ENCODE peak calls at places on chromosomes 3 and 15, in six cellular contexts. L is CD4-positive, alpha-beta memory T cell; T is uterus; E is esophagus squamous epithelium; O is BE2C; M is endothelial cell of umbilical vein. I is an unnamed sample. For H3K36me3 and H3K9me3, the result is how much of the 10 kb centered on the place peaks cover.

GRCh38 chr15:65344909-65345275 is 32.9 kb downstream of the IGDCC3 start:
- DNase-seq in L (no peak), T (no peak), E (no peak), O (no peak), M (no peak), I (no peak)

GRCh38 chr3:16897254-16897926 is 12.6 kb downstream of the PLCL2 start:
- DNase-seq in L (peak), T (no peak), E (no peak), O (peak), M (no peak), I (peak)

GRCh38 chr3:184545769-184546168 is 15.8 kb upstream of the EPHB3 start:
- DNase-seq in L (no peak), T (no peak), E (no peak), O (no peak), M (no peak), I (no peak)

GRCh38 chr3:3191675-3192480 is 12.4 kb upstream of the CRBN start:
- DNase-seq in L (peak), T (no peak), E (no peak), O (no peak), M (peak), I (no peak)

GRCh38 chr15:43954181-43954621 is 127.4 kb downstream of the WDR76 start:
- DNase-seq in L (no peak), T (no peak), E (no peak), O (no peak), M (no peak), I (no peak)

GRCh38 chr3:124131158-124132115 is 139.5 kb upstream of the ROPN1 start:
- DNase-seq in L (no peak), T (no peak), E (no peak), O (no peak), M (peak), I (peak)

GRCh38 chr3:77459926-77460325 is 420.0 kb downstream of the ROBO2 start:
- DNase-seq in L (no peak), T (no peak), E (no peak), O (no peak), M (no peak), I (no peak)

GRCh38 chr15:65058394-65059368 is 9.1 kb downstream of the RASL12 start:
- DNase-seq in L (no peak), T (no peak), E (no peak), O (no peak), M (no peak), I (peak)

GRCh38 chr3:11307830-11308432 is 35.7 kb downstream of the ATG7 start:
- DNase-seq in L (no peak), T (peak), E (no peak), O (no peak), M (no peak), I (peak)

GRCh38 chr3:169128579-169128978 is 534.9 kb downstream of the MECOM start:
- DNase-seq in L (no peak), T (no peak), E (no peak), O (no peak), M (no peak), I (no peak)

GRCh38 chr3:73839032-73839431 is 214.3 kb upstream of the PDZRN3 start:
- DNase-seq in L (no peak), T (no peak), E (no peak), O (no peak), M (no peak), I (no peak)

GRCh38 chr3:111764645-111765091 is 94.4 kb upstream of the PHLDB2 start:
- DNase-seq in L (no peak), T (no peak), E (no peak), O (no peak), M (no peak), I (no peak)

GRCh38 chr15:56243117-56243773 is 434 bp downstream of the RFX7 start:
- DNase-seq in L (peak), T (peak), E (no peak), O (peak), M (peak), I (peak)

GRCh38 chr3:20999661-21000060 is 751.3 kb downstream of the ZNF385D start:
- DNase-seq in L (no peak), T (no peak), E (no peak), O (no peak), M (no peak), I (no peak)

GRCh38 chr15:89863918-89864317 is 29.9 kb downstream of the AP3S2 start:
- DNase-seq in L (no peak), T (no peak), E (no peak), O (no peak), M (no peak), I (no peak)

GRCh38 chr3:42497009-42497731 is 5.3 kb upstream of the VIPR1 start:
- DNase-seq in L (no peak), T (no peak), E (no peak), O (no peak), M (no peak), I (no peak)

GRCh38 chr15:71638876-71639275 is 171.5 kb upstream of the NR2E3 start:
- DNase-seq in L (no peak), T (no peak), E (no peak), O (no peak), M (no peak), I (no peak)

GRCh38 chr3:72319202-72320095 is 528.8 kb downstream of the SHQ1 start:
- DNase-seq in L (no peak), T (no peak), E (no peak), O (no peak), M (peak), I (no peak)

GRCh38 chr3:148269816-148270215 is 427.9 kb upstream of the AGTR1 start:
- DNase-seq in L (no peak), T (no peak), E (no peak), O (no peak), M (no peak), I (no peak)

GRCh38 chr15:101242999-101243336 is 8.9 kb downstream of the CHSY1 start:
- DNase-seq in L (no peak), T (no peak), E (no peak), O (no peak), M (peak), I (no peak)

GRCh38 chr15:32682569-32682968 is 35.2 kb upstream of the GREM1 start:
- DNase-seq in L (no peak), T (no peak), E (no peak), O (no peak), M (no peak), I (peak)

GRCh38 chr15:72285927-72286516 is 13.7 kb upstream of the PARP6 start:
- DNase-seq in L (no peak), T (no peak), E (no peak), O (peak), M (peak), I (peak)

GRCh38 chr3:13019243-13019701 is 54.0 kb downstream of the IQSEC1 start:
- DNase-seq in L (no peak), T (peak), E (no peak), O (no peak), M (no peak), I (peak)

GRCh38 chr15:39195988-39196486 is 384.8 kb upstream of the THBS1 start:
- DNase-seq in L (no peak), T (no peak), E (no peak), O (no peak), M (peak), I (no peak)

GRCh38 chr15:51195459-51195858 is 100.8 kb upstream of the TNFAIP8L3 start:
- DNase-seq in L (no peak), T (no peak), E (no peak), O (no peak), M (no peak), I (no peak)

GRCh38 chr3:17771177-17772048 is 29.0 kb upstream of the TBC1D5 start:
- DNase-seq in L (no peak), T (no peak), E (no peak), O (no peak), M (no peak), I (no peak)

GRCh38 chr3:104198136-104198535 is 1168.6 kb upstream of the ALCAM start:
- DNase-seq in L (no peak), T (no peak), E (no peak), O (no peak), M (no peak), I (no peak)

GRCh38 chr3:43019168-43019765 is 40.2 kb downstream of the GASK1A start:
- DNase-seq in L (no peak), T (no peak), E (no peak), O (no peak), M (no peak), I (peak)

GRCh38 chr15:69474291-69474690 is 21.7 kb downstream of the RPLP1 start:
- DNase-seq in L (no peak), T (no peak), E (no peak), O (no peak), M (peak), I (no peak)

GRCh38 chr3:162353414-162353813 is 856.8 kb downstream of the OTOL1 start:
- DNase-seq in L (no peak), T (no peak), E (no peak), O (no peak), M (no peak), I (no peak)

GRCh38 chr3:63724987-63725386 is 72.5 kb downstream of the SNTN start:
- DNase-seq in L (no peak), T (no peak), E (no peak), O (no peak), M (no peak), I (no peak)

GRCh38 chr3:156551261-156551660 is 3.7 kb downstream of the SSR3 start:
- DNase-seq in L (no peak), T (no peak), E (no peak), O (peak), M (no peak), I (no peak)

GRCh38 chr3:171809513-171810277 is 588 bp downstream of the PLD1 start:
- DNase-seq in L (peak), T (peak), E (no peak), O (peak), M (peak), I (peak)

GRCh38 chr15:64883997-64884511 is 27.6 kb upstream of the ANKDD1A start:
- DNase-seq in L (peak), T (peak), E (no peak), O (peak), M (peak), I (peak)

GRCh38 chr3:136891934-136892855 is 30.2 kb downstream of the NCK1 start:
- DNase-seq in L (no peak), T (no peak), E (no peak), O (no peak), M (peak), I (no peak)

GRCh38 chr15:58523634-58524033 is 91.8 kb downstream of the LIPC start:
- DNase-seq in L (no peak), T (no peak), E (no peak), O (no peak), M (no peak), I (no peak)

GRCh38 chr3:17213102-17213501 is 328.3 kb downstream of the PLCL2 start:
- DNase-seq in L (no peak), T (no peak), E (no peak), O (no peak), M (no peak), I (no peak)

GRCh38 chr15:37765809-37766208 is 168.6 kb upstream of the TMCO5A start:
- DNase-seq in L (no peak), T (no peak), E (no peak), O (no peak), M (peak), I (no peak)

GRCh38 chr3:81839504-81840094 is 78.2 kb upstream of the GBE1 start:
- DNase-seq in L (no peak), T (no peak), E (no peak), O (no peak), M (no peak), I (no peak)

GRCh38 chr3:45566205-45566604 is 28.3 kb upstream of the LIMD1 start:
- DNase-seq in L (no peak), T (no peak), E (no peak), O (no peak), M (no peak), I (no peak)
- H3K36me3 ChIP-seq in L (under half), T (under half), E (under half), O (under half), M (under half), I (under half)

GRCh38 chr15:25059698-25060471 is 105.1 kb downstream of the SNRPN start:
- DNase-seq in L (no peak), T (peak), E (no peak), O (no peak), M (no peak), I (no peak)

GRCh38 chr15:25057574-25057973 is 102.8 kb downstream of the SNRPN start:
- DNase-seq in L (no peak), T (peak), E (no peak), O (no peak), M (no peak), I (no peak)

GRCh38 chr15:25056484-25057429 is 102.0 kb downstream of the SNRPN start:
- DNase-seq in L (no peak), T (peak), E (no peak), O (no peak), M (no peak), I (peak)

GRCh38 chr15:25060472-25060803 is 105.7 kb downstream of the SNRPN start:
- DNase-seq in L (no peak), T (peak), E (no peak), O (no peak), M (no peak), I (no peak)

DNA sequence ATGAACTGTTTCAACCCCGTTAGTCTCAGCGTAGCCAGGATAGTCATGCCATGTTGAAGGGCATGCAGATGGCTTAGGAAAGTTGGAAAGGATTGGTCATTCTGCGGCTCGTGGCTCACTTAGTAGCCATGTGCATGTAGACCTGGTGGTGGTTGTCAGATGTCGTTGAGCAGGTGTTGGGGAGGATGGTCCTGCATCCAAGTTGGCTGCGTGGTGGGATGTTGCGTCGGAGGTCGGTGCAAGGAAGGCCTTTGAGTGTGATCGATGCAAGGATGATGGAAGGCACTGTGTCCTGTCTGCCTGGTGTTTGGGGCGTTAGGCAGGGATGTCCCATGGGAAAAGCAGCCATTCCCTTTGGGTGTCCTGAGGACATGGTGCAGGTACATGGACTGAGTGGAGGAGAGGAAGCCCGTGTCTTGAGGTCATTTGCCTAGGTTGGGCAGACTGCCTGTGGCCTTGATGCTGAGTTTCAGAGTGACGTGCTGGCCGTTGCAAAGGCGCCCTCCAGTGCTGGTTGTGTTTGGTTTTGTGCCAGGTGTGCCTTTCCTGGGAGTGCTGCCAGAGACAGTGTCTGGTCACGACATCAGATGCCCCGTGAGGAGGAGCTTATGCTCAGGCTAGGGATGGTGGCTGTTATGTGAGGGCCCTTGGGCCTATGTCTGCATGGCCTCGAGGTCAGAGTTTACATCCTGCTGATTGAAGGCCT is 103.4 kb downstream of the SNRPN start:
- DNase-seq in L (no peak), T (peak), E (no peak), O (no peak), M (no peak), I (peak)
- H3K9me3 ChIP-seq in L (under half), T (under half), E (half or more), O (under half), M (half or more), I (half or more)

GRCh38 chr3:57683286-57683685 is 9.6 kb downstream of the DENND6A start:
- DNase-seq in L (no peak), T (no peak), E (no peak), O (no peak), M (peak), I (no peak)
- H3K36me3 ChIP-seq in L (under half), T (under half), E (under half), O (under half), M (under half), I (under half)

GRCh38 chr15:98830034-98830634 is 177.5 kb downstream of the PGPEP1L start:
- DNase-seq in L (no peak), T (no peak), E (no peak), O (no peak), M (no peak), I (no peak)

GRCh38 chr15:98823012-98823458 is 174.7 kb downstream of the IGF1R start:
- DNase-seq in L (no peak), T (no peak), E (no peak), O (no peak), M (peak), I (no peak)

GRCh38 chr15:98824595-98824994 is 176.3 kb downstream of the IGF1R start:
- DNase-seq in L (no peak), T (no peak), E (no peak), O (no peak), M (no peak), I (no peak)

GRCh38 chr15:98826658-98827057 is 178.3 kb downstream of the IGF1R start:
- DNase-seq in L (no peak), T (no peak), E (no peak), O (no peak), M (no peak), I (no peak)
- H3K9me3 ChIP-seq in L (under half), T (under half), E (under half), O (under half), M (under half), I (under half)